ENCODE peak calls at places on chromosome 21, in nine cellular contexts. D, G, N, P, T, E, V, F and X are unnamed samples.

GRCh38 chr21:46079357-46080170 is 18.3 kb upstream of the COL6A2 start:
- DNase-seq in T (no peak), N (no peak), F (peak; percentile 98), V (peak; percentile 94), E (no peak), G (peak; percentile 59), D (no peak), P (no peak), X (peak; percentile 23)

GRCh38 chr21:30831194-30831765 is 1.7 kb upstream of the KRTAP7-1 start:
- DNase-seq in E (peak; percentile 59), N (no peak), F (peak; percentile 25), D (no peak), G (no peak), T (no peak), V (peak; percentile 15), P (no peak), X (no peak)

GRCh38 chr21:46622226-46622625 is 13.2 kb upstream of the PRMT2 start:
- DNase-seq in D (peak; percentile 78), E (peak; percentile 81), V (peak; percentile 72), F (no peak), N (no peak), G (peak; percentile 65), P (no peak), T (peak; percentile 29), X (no peak)

GRCh38 chr21:35475006-35475405 is 425.9 kb upstream of the RUNX1 start:
- DNase-seq in E (no peak), T (no peak), D (no peak), F (peak; percentile 52), N (no peak), V (no peak), P (no peak), G (no peak), X (no peak)

GRCh38 chr21:16570196-16570595 is 840.4 kb downstream of the USP25 start:
- DNase-seq in V (no peak), N (no peak), G (no peak), F (peak; percentile 25), D (no peak), P (no peak), T (no peak), E (no peak), X (no peak)

GRCh38 chr21:32360401-32360981 is 32.3 kb downstream of the URB1 start:
- DNase-seq in N (peak; percentile 43), G (no peak), D (no peak), T (no peak), P (no peak), F (no peak), V (no peak), E (no peak), X (no peak)

GRCh38 chr21:42745511-42746239 is 92.3 kb downstream of the PDE9A start:
- DNase-seq in D (no peak), E (no peak), T (no peak), G (peak; percentile 47), N (no peak), P (no peak), F (no peak), V (no peak), X (no peak)

GRCh38 chr21:15774590-15774989 is 44.8 kb downstream of the USP25 start:
- DNase-seq in D (no peak), E (no peak), P (no peak), G (no peak), T (no peak), F (peak; percentile 79), V (no peak), N (no peak), X (no peak)

GRCh38 chr21:43619856-43620255 is 39.4 kb downstream of the HSF2BP start:
- DNase-seq in N (no peak), T (no peak), V (no peak), P (no peak), G (no peak), D (no peak), F (no peak), E (peak; percentile 13), X (no peak)

GRCh38 chr21:34579411-34579810 is 35.5 kb downstream of the RCAN1 start:
- DNase-seq in V (peak; percentile 25), D (no peak), G (no peak), E (no peak), F (peak; percentile 93), P (no peak), T (no peak), N (no peak), X (no peak)

GRCh38 chr21:44006017-44006624 is 6.0 kb upstream of the TRAPPC10 start:
- DNase-seq in V (peak; percentile 93), T (peak; percentile 73), N (no peak), G (no peak), D (no peak), E (no peak), P (no peak), F (peak; percentile 93), X (no peak)

GRCh38 chr21:42956824-42957632 is 17.3 kb upstream of the PKNOX1 start:
- DNase-seq in D (no peak), E (no peak), G (peak; percentile 17), N (no peak), V (no peak), P (no peak), T (no peak), F (no peak), X (no peak)

GRCh38 chr21:31732891-31733520 is 1.1 kb upstream of the SCAF4 start:
- DNase-seq in V (peak; percentile 37), T (no peak), G (no peak), E (peak; percentile 23), N (peak; percentile 60), D (no peak), P (no peak), F (peak; percentile 45), X (no peak)

GRCh38 chr21:17921579-17922530 is 102.7 kb upstream of the C21orf91 start:
- DNase-seq in G (no peak), F (peak; percentile 99), D (no peak), P (no peak), V (peak; percentile 62), T (no peak), N (no peak), E (no peak), X (no peak)

GRCh38 chr21:45380566-45380965 is 24.4 kb upstream of the COL18A1 start:
- DNase-seq in D (no peak), N (no peak), P (no peak), E (no peak), F (no peak), G (peak; percentile 43), V (no peak), T (no peak), X (no peak)

GRCh38 chr21:44539031-44539430 is 964 bp downstream of the KRTAP10-1 start:
- DNase-seq in P (no peak), V (peak; percentile 2), N (no peak), F (no peak), T (no peak), G (peak; percentile 45), E (no peak), D (no peak), X (no peak)

GRCh38 chr21:42237577-42237976 is 18.6 kb downstream of the ABCG1 start:
- DNase-seq in P (no peak), V (no peak), T (no peak), F (no peak), E (no peak), D (no peak), N (no peak), G (no peak), X (no peak)

GRCh38 chr21:14306143-14306907 is 76.6 kb downstream of the HSPA13 start:
- DNase-seq in T (no peak), E (no peak), G (no peak), D (no peak), N (no peak), P (no peak), V (no peak), F (peak; percentile 39), X (no peak)

GRCh38 chr21:36719614-36720013 is 20.7 kb downstream of the SIM2 start:
- DNase-seq in E (no peak), D (no peak), P (no peak), V (no peak), F (no peak), T (peak; percentile 69), G (peak; percentile 35), N (no peak), X (no peak)

GRCh38 chr21:37653201-37653600 is 263.1 kb downstream of the KCNJ6 start:
- DNase-seq in N (no peak), D (no peak), V (no peak), E (no peak), T (no peak), G (no peak), F (no peak), P (no peak), X (no peak)

GRCh38 chr21:29053656-29054055 is 19.8 kb downstream of the CCT8 start:
- DNase-seq in F (no peak), E (no peak), V (no peak), D (no peak), T (no peak), N (no peak), P (no peak), G (no peak), X (no peak)